ENCODE peak calls at places on chromosomes 12 and 14, in four cellular contexts. P, F, J and E are unnamed samples. For H3K9me3, the result is how much of the 10 kb centered on the place peaks cover.

GRCh38 chr12:59708484-59708883 is 112.7 kb downstream of the SLC16A7 start:
- DNase-seq in J (no peak), F (no peak), P (no peak), E (no peak)

GRCh38 chr12:22414742-22415141 is 80.2 kb upstream of the ST8SIA1 start:
- DNase-seq in F (no peak), P (no peak), J (no peak), E (no peak)

GRCh38 chr12:1497161-1497560 is 97.2 kb downstream of the FBXL14 start:
- DNase-seq in F (no peak), J (no peak), P (no peak), E (no peak)

GRCh38 chr12:61523276-61523992 is 736.8 kb upstream of the USP15 start:
- DNase-seq in P (no peak), F (no peak), J (no peak), E (no peak)

GRCh38 chr12:29782285-29782820 is 1.4 kb downstream of the TMTC1 start:
- DNase-seq in F (no peak), P (no peak), J (peak), E (no peak)

GRCh38 chr12:12048266-12048665 is 22.5 kb upstream of the BCL2L14 start:
- DNase-seq in P (no peak), J (no peak), F (no peak), E (no peak)

GRCh38 chr12:107025691-107026090 is 38.7 kb upstream of the MTERF2 start:
- DNase-seq in F (no peak), P (no peak), J (no peak), E (no peak)

GRCh38 chr12:80821513-80822000 is 104.8 kb downstream of the MYF5 start:
- DNase-seq in J (peak), F (no peak), P (no peak), E (no peak)

GRCh38 chr12:84891106-84891838 is 21.3 kb downstream of the SLC6A15 start:
- DNase-seq in J (no peak), F (no peak), P (no peak), E (no peak)

GRCh38 chr14:100673085-100673806 is 53.4 kb upstream of the DLK1 start:
- DNase-seq in P (peak), F (no peak), J (no peak), E (no peak)

GRCh38 chr12:122062832-122063690 is 15.5 kb upstream of the MLXIP start:
- DNase-seq in P (peak), J (peak), F (peak), E (no peak)

GRCh38 chr14:106826833-106827369 is 1300.5 kb downstream of the TMEM121 start:
- DNase-seq in F (no peak), J (no peak), P (no peak), E (no peak)
- H3K9me3 ChIP-seq in F (under half), J (under half), P (under half), E (under half)

GRCh38 chr12:112463478-112463877 is 44.7 kb downstream of the PTPN11 start:
- DNase-seq in J (no peak), P (no peak), F (no peak), E (no peak)

GRCh38 chr12:112464605-112465004 is 45.9 kb downstream of the PTPN11 start:
- DNase-seq in P (no peak), F (no peak), J (no peak), E (no peak)

GRCh38 chr12:112468041-112468440 is 49.3 kb downstream of the PTPN11 start:
- DNase-seq in J (no peak), F (no peak), P (no peak), E (no peak)

GRCh38 chr12:112466011-112466422 is 47.3 kb downstream of the PTPN11 start:
- DNase-seq in F (no peak), P (peak), J (no peak), E (no peak)

GRCh38 chr12:112466835-112467234 is 48.1 kb downstream of the PTPN11 start:
- DNase-seq in F (no peak), J (no peak), P (no peak), E (no peak)
- H3K4me3 ChIP-seq in F (no peak), J (no peak), P (no peak), E (no peak)

DNA sequence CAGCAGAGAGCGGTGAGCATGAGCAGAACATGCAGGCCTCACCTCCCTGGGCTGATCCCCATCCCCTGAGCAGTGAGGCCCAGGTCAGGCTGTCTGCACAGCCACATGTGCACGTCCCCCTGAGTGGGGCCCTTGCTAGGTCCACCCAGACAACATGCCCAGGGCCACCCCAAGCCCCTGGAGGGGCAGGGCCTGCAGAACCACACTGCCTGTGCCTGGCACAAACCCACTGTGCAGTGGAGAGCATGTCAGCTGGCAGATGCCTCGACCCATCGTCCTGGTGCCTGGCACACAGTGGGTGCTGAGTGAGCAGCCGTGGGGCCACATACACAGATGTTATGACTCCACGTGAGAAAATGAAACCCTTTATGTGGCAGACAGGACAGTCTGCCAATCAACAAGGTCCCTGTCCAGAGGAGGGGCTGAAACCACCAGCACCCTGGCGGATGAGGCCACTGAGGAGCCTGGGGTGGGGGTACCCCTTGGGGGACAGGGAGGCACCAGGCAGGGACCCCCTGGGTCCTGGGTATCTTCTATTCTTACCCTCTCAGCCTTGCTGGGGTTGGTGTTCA is 8.3 kb downstream of the ANHX start:
- DNase-seq in P (no peak), F (no peak), J (no peak), E (no peak)
- H3K9me3 ChIP-seq in P (half or more), F (under half), J (under half), E (under half)

DNA sequence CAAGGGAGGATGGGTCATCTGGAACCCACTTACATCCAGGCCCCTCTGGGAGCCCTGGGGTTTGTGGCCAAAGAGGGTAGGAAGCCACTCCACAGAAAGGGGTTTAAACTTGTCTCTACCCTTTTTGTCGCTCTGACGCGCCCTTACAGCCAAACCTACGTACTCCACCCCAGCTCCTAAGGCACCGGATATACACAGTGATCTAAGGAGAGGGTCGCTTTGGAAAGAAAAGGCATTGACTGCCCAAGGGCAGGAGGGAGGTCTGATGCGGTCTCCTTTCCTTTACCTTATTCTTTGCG is 644 bp upstream of the PRKD1 start:
- DNase-seq in J (no peak), F (no peak), P (no peak), E (no peak)
- H3K4me3 ChIP-seq in J (peak), F (peak), P (peak), E (peak)